ENCODE peak calls at places on chromosomes 12 and 14, in ten cellular contexts. Z is heart left ventricle, K is neural crest cell, M is heart right ventricle, V is neural progenitor cell, O is A549, R is osteocyte, C is tibial nerve, I is lower leg skin, T is nephron progenitor cell. A is an unnamed sample.

GRCh38 chr14:96583605-96584041 is 81.4 kb downstream of the PAPOLA start:
- DNase-seq in I (peak), R (peak), T (no peak), M (no peak), K (no peak), V (no peak), O (no peak), Z (no peak), C (no peak), A (no peak)

GRCh38 chr14:77071938-77072388 is 26.1 kb upstream of the CIPC start:
- DNase-seq in M (no peak), O (no peak), C (no peak), T (no peak), I (no peak), Z (no peak), V (no peak), R (no peak), K (no peak), A (no peak)

GRCh38 chr12:112686373-112686772 is 105.2 kb upstream of the RPH3A start:
- DNase-seq in Z (no peak), T (no peak), K (no peak), C (no peak), M (no peak), I (no peak), R (no peak), V (no peak), O (no peak), A (no peak)

GRCh38 chr12:69872804-69873203 is 47.8 kb downstream of the MYRFL start:
- DNase-seq in I (no peak), T (no peak), C (no peak), V (no peak), K (no peak), R (no peak), O (no peak), Z (no peak), M (no peak), A (no peak)

GRCh38 chr12:52167578-52167977 is 24.2 kb downstream of the KRT80 start:
- DNase-seq in M (no peak), O (no peak), C (no peak), K (no peak), I (no peak), Z (no peak), V (no peak), T (no peak), R (no peak), A (no peak)

GRCh38 chr14:33847066-33847465 is 103.8 kb downstream of the EGLN3 start:
- DNase-seq in C (no peak), V (no peak), I (no peak), K (no peak), Z (no peak), M (no peak), O (no peak), R (no peak), T (no peak), A (no peak)

GRCh38 chr12:53048780-53049401 is 974 bp upstream of the TNS2 start:
- DNase-seq in I (peak), O (no peak), Z (peak), T (peak), V (peak), C (peak), M (peak), R (peak), K (no peak), A (no peak)

GRCh38 chr14:69424139-69424923 is 25.8 kb downstream of the SLC39A9 start:
- DNase-seq in O (no peak), T (no peak), M (no peak), I (no peak), V (no peak), Z (no peak), C (no peak), R (no peak), K (no peak), A (no peak)

GRCh38 chr12:55728185-55728931 is 451 bp downstream of the CD63 start:
- DNase-seq in K (no peak), I (peak), M (peak), T (peak), R (no peak), V (peak), Z (peak), O (peak), C (peak), A (no peak)

GRCh38 chr12:44873898-44874297 is 2.2 kb downstream of the NELL2 start:
- DNase-seq in O (no peak), K (no peak), M (no peak), Z (no peak), T (no peak), I (no peak), V (no peak), R (no peak), C (no peak), A (no peak)

GRCh38 chr14:53534841-53535240 is 381.7 kb upstream of the DDHD1 start:
- DNase-seq in O (no peak), K (no peak), I (no peak), T (no peak), M (no peak), V (no peak), C (no peak), R (no peak), Z (no peak), A (no peak)

GRCh38 chr14:80426686-80427085 is 215.4 kb upstream of the DIO2 start:
- DNase-seq in Z (no peak), K (no peak), O (no peak), R (no peak), C (no peak), M (no peak), I (no peak), T (no peak), V (no peak), A (no peak)

GRCh38 chr12:109772622-109773321 is 59.1 kb downstream of the FAM222A start:
- DNase-seq in K (no peak), R (no peak), V (no peak), Z (no peak), T (no peak), I (peak), M (no peak), O (no peak), C (no peak), A (no peak)

GRCh38 chr14:72892879-72893635 is 844 bp downstream of the DPF3 start:
- DNase-seq in C (no peak), R (no peak), T (peak), O (no peak), V (peak), K (peak), I (no peak), Z (peak), M (no peak), A (no peak)

GRCh38 chr12:56872366-56872765 is 61.8 kb downstream of the SDR9C7 start:
- DNase-seq in V (no peak), M (no peak), Z (no peak), K (no peak), R (no peak), C (no peak), I (no peak), T (no peak), O (no peak), A (no peak)

GRCh38 chr14:61934385-61934784 is 172.2 kb downstream of the SNAPC1 start:
- DNase-seq in Z (no peak), I (no peak), O (no peak), K (no peak), M (no peak), V (no peak), C (no peak), R (no peak), T (no peak), A (peak)

GRCh38 chr12:95215925-95216324 is 1.3 kb downstream of the FGD6 start:
- DNase-seq in I (no peak), V (no peak), C (no peak), O (peak), Z (no peak), K (no peak), T (no peak), M (no peak), R (no peak), A (no peak)

GRCh38 chr12:3160081-3160480 is 82.9 kb downstream of the TSPAN9 start:
- DNase-seq in R (no peak), T (no peak), K (no peak), O (no peak), Z (no peak), I (no peak), M (no peak), V (no peak), C (no peak), A (no peak)

GRCh38 chr14:93137864-93138263 is 22.1 kb upstream of the ITPK1 start:
- DNase-seq in I (no peak), M (no peak), C (no peak), R (no peak), K (no peak), T (no peak), V (peak), O (no peak), Z (peak), A (no peak)

GRCh38 chr14:55426881-55427280 is 13.5 kb downstream of the TBPL2 start:
- DNase-seq in I (no peak), M (no peak), Z (no peak), C (no peak), O (no peak), K (no peak), R (no peak), T (no peak), V (no peak), A (no peak)

GRCh38 chr12:63149884-63150254 is 1.1 kb downstream of the AVPR1A start:
- DNase-seq in V (peak), K (no peak), R (no peak), T (no peak), Z (peak), I (no peak), O (no peak), C (no peak), M (peak), A (no peak)

GRCh38 chr12:10101648-10102220 is 2.9 kb upstream of the CLEC1A start:
- DNase-seq in O (no peak), C (no peak), V (no peak), Z (no peak), I (no peak), T (no peak), K (no peak), R (no peak), M (no peak), A (no peak)

GRCh38 chr14:21476526-21476924 is 234 bp downstream of the RAB2B start:
- DNase-seq in Z (peak), C (no peak), R (peak), T (peak), O (peak), K (no peak), V (peak), M (no peak), I (peak), A (no peak)

GRCh38 chr12:108696111-108696995 is 35.0 kb downstream of the CORO1C start:
- DNase-seq in I (no peak), K (no peak), T (no peak), R (no peak), O (no peak), Z (no peak), C (peak), M (no peak), V (no peak), A (peak)

GRCh38 chr12:91628656-91629055 is 446.0 kb upstream of the DCN start:
- DNase-seq in R (no peak), I (no peak), K (no peak), Z (no peak), O (no peak), M (no peak), C (no peak), V (no peak), T (no peak), A (no peak)

GRCh38 chr12:58313091-58313855 is 371.9 kb downstream of the ATP23 start:
- DNase-seq in Z (no peak), R (no peak), T (no peak), K (no peak), M (no peak), O (no peak), C (no peak), V (no peak), I (no peak), A (no peak)

GRCh38 chr12:80937391-80938238 is at the start of gene LIN7A:
- DNase-seq in M (peak), V (peak), R (no peak), C (peak), I (peak), Z (peak), K (peak), O (peak), T (peak), A (no peak)

GRCh38 chr12:31007153-31007495 is 66.5 kb upstream of the DDX11 start:
- DNase-seq in Z (no peak), T (no peak), V (no peak), K (no peak), I (peak), O (no peak), M (no peak), C (no peak), R (no peak), A (no peak)

GRCh38 chr12:46133751-46134150 is 135.1 kb downstream of the SLC38A1 start:
- DNase-seq in T (no peak), C (no peak), O (no peak), R (no peak), M (no peak), V (no peak), K (no peak), Z (no peak), I (no peak), A (no peak)

GRCh38 chr12:49375406-49375805 is 8.1 kb downstream of the SPATS2 start:
- DNase-seq in Z (no peak), V (no peak), M (no peak), K (no peak), O (no peak), T (no peak), I (no peak), C (no peak), R (no peak), A (no peak)

GRCh38 chr14:53035336-53035735 is 84.5 kb upstream of the FERMT2 start:
- DNase-seq in R (no peak), M (no peak), K (no peak), C (no peak), T (no peak), Z (no peak), V (no peak), I (no peak), O (no peak), A (no peak)

GRCh38 chr14:33967138-33967537 is 16.3 kb upstream of the EGLN3 start:
- DNase-seq in T (no peak), O (no peak), R (no peak), C (no peak), V (no peak), K (no peak), M (no peak), I (no peak), Z (no peak), A (no peak)

GRCh38 chr14:92774563-92774962 is 19.5 kb upstream of the GOLGA5 start:
- DNase-seq in C (no peak), V (no peak), I (no peak), M (no peak), O (no peak), Z (no peak), T (no peak), K (no peak), R (no peak), A (no peak)

GRCh38 chr12:6093764-6094163 is 30.7 kb downstream of the VWF start:
- DNase-seq in O (no peak), M (no peak), Z (no peak), I (peak), C (no peak), R (no peak), V (no peak), T (no peak), K (no peak), A (no peak)

GRCh38 chr12:21418403-21418802 is 19.1 kb upstream of the PYROXD1 start:
- DNase-seq in Z (no peak), V (no peak), T (no peak), K (no peak), C (no peak), M (no peak), I (no peak), O (no peak), R (no peak), A (no peak)
- TF ChIP-seq CTCF in Z (no peak), V (no peak), T (no peak), K (no peak), C (no peak), M (no peak), I (no peak), O (no peak), R (no peak), A (no peak)

GRCh38 chr14:78598046-78598652 is 428.0 kb downstream of the NRXN3 start:
- DNase-seq in M (peak), O (peak), K (peak), T (peak), I (no peak), V (peak), R (no peak), Z (peak), C (peak), A (no peak)

GRCh38 chr14:78593949-78594348 is 423.8 kb downstream of the NRXN3 start:
- DNase-seq in C (no peak), R (no peak), O (no peak), M (no peak), K (no peak), V (no peak), Z (no peak), T (no peak), I (no peak), A (no peak)

DNA sequence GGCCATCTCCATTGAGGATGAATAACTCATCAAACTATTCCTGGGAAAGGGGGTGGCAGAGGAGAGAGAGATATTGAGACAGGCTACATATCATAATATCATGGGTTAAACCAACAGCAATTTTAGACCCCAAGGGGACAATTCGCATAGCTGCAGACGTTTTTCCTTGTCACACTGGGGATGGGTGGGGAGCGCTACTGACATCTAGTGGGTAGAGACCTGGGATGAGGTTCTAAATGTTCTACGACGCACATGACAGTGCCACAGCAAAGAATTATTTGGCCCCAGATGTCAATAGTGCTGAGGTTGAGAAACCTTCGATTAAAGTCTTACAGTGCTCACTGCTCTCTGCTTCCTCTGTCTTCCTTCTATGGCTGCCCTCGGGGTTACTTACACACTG is 425.6 kb downstream of the NRXN3 start:
- DNase-seq in O (no peak), V (peak), K (peak), T (peak), R (no peak), I (no peak), C (no peak), Z (no peak), M (no peak), A (no peak)
- TF ChIP-seq CTCF in O (no peak), V (peak), K (peak), T (peak), R (no peak), I (no peak), C (no peak), Z (peak), M (peak), A (no peak)

GRCh38 chr12:78562358-78563205 is 302.0 kb upstream of the SYT1 start:
- DNase-seq in R (no peak), T (no peak), Z (no peak), M (no peak), C (no peak), O (no peak), V (no peak), K (no peak), I (no peak), A (no peak)
- TF ChIP-seq CTCF in R (peak), T (peak), Z (peak), M (no peak), C (no peak), O (peak), V (peak), K (peak), I (no peak), A (peak)

DNA sequence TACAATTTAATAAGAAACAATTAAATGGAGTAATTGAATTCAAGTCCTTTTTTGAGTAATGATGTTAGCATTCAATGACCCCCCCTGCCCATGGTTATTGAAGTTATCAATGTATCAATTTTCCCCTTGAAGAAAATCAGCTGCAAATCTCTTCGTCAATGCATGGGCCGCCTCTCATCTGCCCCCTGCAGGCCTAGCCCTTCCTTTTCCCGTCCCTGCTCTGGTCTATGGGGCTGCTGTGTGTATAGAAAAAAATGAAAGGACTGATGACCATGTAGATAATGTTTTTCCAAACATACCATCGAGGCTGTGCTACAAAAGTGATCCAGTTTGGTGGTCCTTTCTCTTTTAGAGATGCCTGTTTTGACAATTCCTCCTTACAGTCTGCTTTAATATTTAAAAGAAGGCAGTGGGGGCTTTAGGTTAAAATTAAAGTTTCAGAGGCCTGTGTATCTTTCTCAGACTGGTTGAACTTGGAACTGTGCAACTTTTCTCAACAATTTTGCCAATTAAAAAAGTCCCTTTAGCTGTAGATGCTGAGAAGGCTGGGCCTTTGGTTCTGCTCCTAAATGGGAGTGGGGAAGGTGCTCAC is 98.4 kb downstream of the APAF1 start:
- DNase-seq in Z (no peak), M (no peak), C (no peak), V (peak), K (peak), I (no peak), T (peak), R (no peak), O (peak), A (no peak)
- TF ChIP-seq CTCF in Z (peak), M (peak), C (no peak), V (peak), K (peak), I (no peak), T (peak), R (peak), O (peak), A (peak)

GRCh38 chr12:40446385-40446784 is 221.6 kb downstream of the LRRK2 start:
- DNase-seq in R (no peak), M (no peak), V (peak), O (peak), T (no peak), Z (no peak), C (no peak), I (no peak), K (no peak), A (no peak)
- TF ChIP-seq CTCF in R (peak), M (peak), V (peak), O (peak), T (peak), Z (no peak), C (no peak), I (no peak), K (peak), A (peak)

GRCh38 chr12:130839770-130840355 is 813 bp upstream of the STX2 start:
- DNase-seq in K (no peak), O (no peak), I (peak), V (no peak), C (no peak), Z (no peak), R (no peak), T (peak), M (no peak), A (no peak)

GRCh38 chr12:130835436-130835835 is 3.6 kb downstream of the STX2 start:
- DNase-seq in O (no peak), K (no peak), V (no peak), T (no peak), I (peak), M (no peak), R (no peak), Z (no peak), C (no peak), A (no peak)

GRCh38 chr12:130835011-130835410 is 4.0 kb downstream of the STX2 start:
- DNase-seq in V (no peak), R (no peak), M (no peak), K (no peak), T (peak), I (peak), C (no peak), O (no peak), Z (no peak), A (no peak)

GRCh38 chr12:130838284-130838950 is 633 bp downstream of the STX2 start:
- DNase-seq in I (peak), T (no peak), O (peak), V (peak), Z (peak), K (peak), C (no peak), R (no peak), M (peak), A (no peak)

GRCh38 chr12:130838951-130839769 is at the start of gene STX2:
- DNase-seq in T (peak), M (peak), C (peak), Z (peak), R (peak), K (peak), I (peak), O (peak), V (peak), A (peak)
- TF ChIP-seq CTCF in T (no peak), M (peak), C (peak), Z (peak), R (peak), K (peak), I (no peak), O (peak), V (peak), A (peak)

GRCh38 chr14:74947353-74948227 is 7.8 kb downstream of the PGF start:
- DNase-seq in K (no peak), C (no peak), R (no peak), T (no peak), V (no peak), O (no peak), Z (no peak), M (no peak), I (no peak), A (no peak)

GRCh38 chr14:74948228-74949175 is 6.9 kb downstream of the PGF start:
- DNase-seq in V (no peak), Z (no peak), I (no peak), M (no peak), O (no peak), C (no peak), T (no peak), R (no peak), K (no peak), A (no peak)

GRCh38 chr14:74945261-74945851 is 10.0 kb downstream of the PGF start:
- DNase-seq in Z (no peak), R (no peak), I (no peak), M (no peak), T (peak), O (peak), V (peak), K (peak), C (no peak), A (no peak)

GRCh38 chr14:74946659-74947281 is 8.6 kb downstream of the PGF start:
- DNase-seq in Z (peak), M (no peak), T (no peak), R (no peak), V (no peak), C (no peak), K (no peak), O (no peak), I (no peak), A (no peak)

GRCh38 chr14:74945852-74946658 is 9.3 kb downstream of the PGF start:
- DNase-seq in K (peak), M (peak), O (peak), V (peak), T (peak), I (peak), Z (peak), C (peak), R (no peak), A (no peak)
- TF ChIP-seq CTCF in K (peak), M (peak), O (peak), V (peak), T (peak), I (no peak), Z (peak), C (peak), R (peak), A (peak)